ENCODE peak calls at places on chromosomes 1 and 21, in nine cellular contexts. P is 8988T, E is sciatic nerve, M is iris pigment epithelial cell, O is amygdala, Z is ELF-1, N is AG10803, X is Daoy, D is hippocampal formation. G is an unnamed sample.

GRCh38 chr1:204751883-204752687 is 66.5 kb upstream of the LRRN2 start:
- DNase-seq in P (peak; percentile 33), E (no peak), M (no peak), O (no peak), Z (peak; percentile 36), N (no peak), X (peak; percentile 47), D (no peak), G (peak; percentile 61)

GRCh38 chr1:56838726-56839125 is 15.9 kb upstream of the C8A start:
- DNase-seq in P (no peak), E (no peak), M (peak; percentile 83), O (no peak), Z (no peak), N (no peak), X (no peak), D (no peak), G (no peak)

GRCh38 chr1:165773324-165773965 is 4.8 kb upstream of the TMCO1 start:
- DNase-seq in P (no peak), E (no peak), M (peak; percentile 88), O (no peak), Z (no peak), N (peak; percentile 82), X (peak; percentile 88), D (no peak), G (no peak)

GRCh38 chr1:55695553-55695952 is 480.4 kb upstream of the USP24 start:
- DNase-seq in P (no peak), E (no peak), M (no peak), O (no peak), Z (no peak), N (no peak), X (no peak), D (no peak), G (no peak)

GRCh38 chr1:162905759-162906158 is 44.8 kb upstream of the CCDC190 start:
- DNase-seq in P (no peak), E (no peak), M (peak; percentile 90), O (no peak), Z (no peak), N (peak; percentile 76), X (peak; percentile 77), D (no peak), G (no peak)

GRCh38 chr1:170001266-170001665 is 73.2 kb downstream of the KIFAP3 start:
- DNase-seq in P (no peak), E (no peak), M (no peak), O (no peak), Z (no peak), N (peak; percentile 58), X (no peak), D (no peak), G (no peak)

GRCh38 chr21:24255591-24255990 is 1351.7 kb downstream of the MRPL39 start:
- DNase-seq in P (no peak), E (no peak), M (no peak), O (no peak), Z (no peak), N (no peak), X (no peak), D (no peak), G (no peak)

GRCh38 chr1:167441222-167441621 is 77.1 kb downstream of the CD247 start:
- DNase-seq in P (no peak), E (no peak), M (no peak), O (no peak), Z (no peak), N (no peak), X (no peak), D (no peak), G (no peak)

GRCh38 chr1:32872189-32872898 is 1.6 kb upstream of the FNDC5 start:
- DNase-seq in P (no peak), E (peak; percentile 83), M (peak; percentile 20), O (no peak), Z (peak; percentile 98), N (no peak), X (peak; percentile 70), D (peak; percentile 40), G (peak; percentile 94)

GRCh38 chr1:153345187-153346066 is 3.2 kb downstream of the PGLYRP4 start:
- DNase-seq in P (no peak), E (no peak), M (no peak), O (no peak), Z (no peak), N (no peak), X (no peak), D (no peak), G (no peak)

GRCh38 chr1:173009597-173009996 is 41.1 kb downstream of the TNFSF18 start:
- DNase-seq in P (no peak), E (peak; percentile 54), M (no peak), O (no peak), Z (no peak), N (peak; percentile 37), X (no peak), D (no peak), G (no peak)

GRCh38 chr1:54421101-54421504 is 14.9 kb upstream of the SSBP3 start:
- DNase-seq in P (no peak), E (no peak), M (no peak), O (no peak), Z (peak; percentile 43), N (peak; percentile 70), X (peak; percentile 85), D (no peak), G (no peak)

GRCh38 chr1:55472115-55472514 is 257.0 kb upstream of the USP24 start:
- DNase-seq in P (no peak), E (no peak), M (no peak), O (no peak), Z (no peak), N (no peak), X (no peak), D (no peak), G (no peak)

GRCh38 chr1:16145988-16146887 is 9.6 kb downstream of the EPHA2 start:
- DNase-seq in P (peak; percentile 78), E (peak; percentile 86), M (peak; percentile 97), O (no peak), Z (peak; percentile 93), N (peak; percentile 84), X (peak; percentile 97), D (no peak), G (peak; percentile 95)

GRCh38 chr21:30207252-30207579 is 8.7 kb downstream of the CLDN8 start:
- DNase-seq in P (no peak), E (no peak), M (no peak), O (no peak), Z (no peak), N (no peak), X (no peak), D (no peak), G (no peak)

GRCh38 chr1:93701619-93702018 is 20.0 kb upstream of the BCAR3 start:
- DNase-seq in P (peak; percentile 81), E (no peak), M (peak; percentile 98), O (no peak), Z (peak; percentile 59), N (peak; percentile 99), X (peak; percentile 100), D (no peak), G (no peak)

GRCh38 chr21:37230632-37231246 is 36.4 kb downstream of the VPS26C start:
- DNase-seq in P (no peak), E (no peak), M (no peak), O (no peak), Z (no peak), N (no peak), X (no peak), D (no peak), G (no peak)

GRCh38 chr1:219174672-219175564 is 1.2 kb downstream of the LYPLAL1 start:
- DNase-seq in P (no peak), E (no peak), M (peak; percentile 97), O (no peak), Z (peak; percentile 71), N (peak; percentile 84), X (peak; percentile 63), D (no peak), G (peak; percentile 38)

GRCh38 chr1:67162954-67163353 is 3.3 kb upstream of the IL23R start:
- DNase-seq in P (no peak), E (no peak), M (peak; percentile 62), O (no peak), Z (no peak), N (no peak), X (peak; percentile 69), D (no peak), G (no peak)

GRCh38 chr1:21297975-21298374 is 7.7 kb upstream of the ECE1 start:
- DNase-seq in P (no peak), E (no peak), M (no peak), O (no peak), Z (no peak), N (no peak), X (peak; percentile 91), D (no peak), G (no peak)

GRCh38 chr1:154501423-154502065 is 475 bp upstream of the TDRD10 start:
- DNase-seq in P (no peak), E (peak; percentile 78), M (no peak), O (no peak), Z (peak; percentile 53), N (no peak), X (peak; percentile 24), D (no peak), G (peak; percentile 68)

GRCh38 chr21:37821791-37822450 is 94.3 kb downstream of the KCNJ6 start:
- DNase-seq in P (no peak), E (no peak), M (peak; percentile 21), O (no peak), Z (no peak), N (no peak), X (no peak), D (no peak), G (no peak)

GRCh38 chr1:196680107-196680506 is 28.3 kb downstream of the CFH start:
- DNase-seq in P (no peak), E (no peak), M (peak; percentile 71), O (no peak), Z (no peak), N (peak; percentile 3), X (peak; percentile 28), D (no peak), G (no peak)

GRCh38 chr21:42799516-42799915 is 79.8 kb downstream of the WDR4 start:
- DNase-seq in P (no peak), E (no peak), M (no peak), O (no peak), Z (no peak), N (no peak), X (peak; percentile 47), D (no peak), G (no peak)

GRCh38 chr1:29677028-29678024 is 441.0 kb downstream of the PTPRU start:
- DNase-seq in P (no peak), E (peak; percentile 19), M (no peak), O (no peak), Z (no peak), N (peak; percentile 15), X (no peak), D (no peak), G (no peak)

GRCh38 chr1:183548136-183548535 is 42.1 kb downstream of the NCF2 start:
- DNase-seq in P (no peak), E (no peak), M (no peak), O (no peak), Z (no peak), N (no peak), X (no peak), D (no peak), G (no peak)

GRCh38 chr1:30693366-30693765 is 30.0 kb downstream of the MATN1 start:
- DNase-seq in P (no peak), E (no peak), M (no peak), O (no peak), Z (no peak), N (no peak), X (no peak), D (no peak), G (no peak)

GRCh38 chr1:210264521-210265380 is 32.2 kb downstream of the SERTAD4 start:
- DNase-seq in P (no peak), E (no peak), M (no peak), O (no peak), Z (peak; percentile 44), N (peak; percentile 35), X (no peak), D (no peak), G (peak; percentile 52)

GRCh38 chr21:43269461-43269860 is 100.7 kb downstream of the CRYAA start:
- DNase-seq in P (peak; percentile 78), E (no peak), M (no peak), O (no peak), Z (peak; percentile 73), N (no peak), X (peak; percentile 51), D (no peak), G (peak; percentile 59)

GRCh38 chr1:203444077-203444683 is 31.4 kb upstream of the PRELP start:
- DNase-seq in P (no peak), E (no peak), M (no peak), O (no peak), Z (no peak), N (peak; percentile 77), X (no peak), D (no peak), G (no peak)

GRCh38 chr1:248804771-248805681 is 20.7 kb downstream of the SH3BP5L start:
- DNase-seq in P (no peak), E (no peak), M (no peak), O (no peak), Z (no peak), N (no peak), X (no peak), D (no peak), G (no peak)

G was measured in GM23338.